ENCODE peak calls at places on chromosomes 16 and 17, in five cellular contexts. L is cardiac muscle cell, D is lung, Z is thoracic aorta, R is neural progenitor cell. U is an unnamed sample.

GRCh38 chr16:86103320-86103719 is 204.4 kb downstream of the IRF8 start:
- DNase-seq in Z (no peak), R (no peak), D (no peak), L (no peak), U (no peak)

GRCh38 chr17:73690581-73691135 is 46.4 kb upstream of the SDK2 start:
- DNase-seq in L (no peak), R (no peak), D (peak; percentile 17), Z (no peak), U (no peak)

GRCh38 chr16:88368036-88368435 is 14.7 kb upstream of the ZNF469 start:
- DNase-seq in R (no peak), D (no peak), L (no peak), Z (no peak), U (no peak)

GRCh38 chr17:4980644-4981216 is 6.7 kb downstream of the CAMTA2 start:
- DNase-seq in D (no peak), L (peak; percentile 87), R (peak; percentile 85), Z (no peak), U (no peak)

GRCh38 chr16:52837251-52837650 is 215.4 kb downstream of the CHD9NB start:
- DNase-seq in Z (no peak), L (no peak), R (no peak), D (no peak), U (no peak)

GRCh38 chr16:76265434-76266045 is 11.7 kb upstream of the CNTNAP4 start:
- DNase-seq in R (peak; percentile 67), L (no peak), D (no peak), Z (no peak), U (no peak)

GRCh38 chr17:82303944-82304808 is 13.2 kb downstream of the CD7 start:
- DNase-seq in D (no peak), L (peak; percentile 50), R (no peak), Z (no peak), U (no peak)

GRCh38 chr16:89335803-89336485 is 118.4 kb downstream of the ZNF778 start:
- DNase-seq in R (no peak), L (no peak), D (no peak), Z (no peak), U (no peak)

GRCh38 chr17:2396568-2397246 is 4.2 kb downstream of the MNT start:
- DNase-seq in L (peak; percentile 98), D (peak; percentile 94), Z (peak; percentile 93), R (peak; percentile 95), U (no peak)

GRCh38 chr17:45131294-45131615 is 1.1 kb downstream of the PLCD3 start:
- DNase-seq in Z (no peak), R (no peak), L (no peak), D (no peak), U (no peak)

GRCh38 chr17:45130640-45131293 is 1.5 kb downstream of the PLCD3 start:
- DNase-seq in Z (no peak), R (no peak), L (no peak), D (no peak), U (no peak)

GRCh38 chr17:45132569-45133463 is 501 bp upstream of the PLCD3 start:
- DNase-seq in L (peak; percentile 91), R (peak; percentile 86), D (peak; percentile 80), Z (no peak), U (peak; percentile 66)

GRCh38 chr17:45132302-45132568 is at the start of gene PLCD3:
- DNase-seq in L (no peak), R (peak; percentile 92), Z (no peak), D (no peak), U (no peak)

DNA sequence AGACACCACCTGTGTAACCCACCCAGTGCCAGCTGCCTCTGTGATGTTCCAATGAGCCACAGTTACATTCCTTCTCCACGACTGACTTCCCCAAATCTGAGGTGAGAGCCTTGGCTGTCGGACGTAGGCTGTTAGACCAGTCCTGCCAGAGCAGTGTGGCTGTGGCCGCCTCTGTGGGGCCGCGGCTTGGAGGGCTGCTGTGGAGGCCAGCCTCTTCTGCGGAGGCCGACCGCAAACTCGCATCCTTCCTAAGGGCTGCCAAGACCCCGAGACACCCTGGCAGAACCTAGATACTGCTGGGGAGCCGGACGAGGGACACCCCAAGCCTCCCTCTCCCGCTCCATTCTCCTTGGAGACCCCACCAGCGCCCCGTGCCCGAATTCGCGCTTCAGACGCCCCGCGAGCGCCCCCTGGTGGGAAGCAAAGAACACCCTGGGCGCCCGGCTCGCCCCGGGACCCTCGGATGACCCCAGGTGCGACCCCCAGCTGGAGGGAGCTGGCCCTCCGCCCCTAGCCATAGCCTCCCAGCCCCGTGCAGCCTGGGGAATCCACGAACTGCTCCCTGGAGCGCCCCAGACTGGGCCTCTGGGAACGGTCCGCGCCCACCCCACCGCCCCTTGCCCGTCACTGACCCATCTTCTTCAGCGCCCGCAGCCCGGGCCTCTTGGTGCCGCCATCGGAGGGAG is 556 bp downstream of the PLCD3 start:
- DNase-seq in D (no peak), R (peak; percentile 82), L (peak; percentile 73), Z (no peak), U (no peak)
- H3K27ac ChIP-seq in D (peak overlapping the region; percentile 67), R (no peak overlapping the region), L (peak overlapping the region; percentile 91), Z (peak overlapping the region; percentile 99), U (no peak overlapping the region)

GRCh38 chr16:54397838-54398237 is 111.3 kb upstream of the IRX3 start:
- DNase-seq in Z (no peak), R (no peak), D (no peak), L (no peak), U (no peak)

GRCh38 chr16:54402873-54403272 is 116.3 kb upstream of the IRX3 start:
- DNase-seq in D (no peak), L (no peak), Z (no peak), R (no peak), U (no peak)

GRCh38 chr16:54398986-54399385 is 112.4 kb upstream of the IRX3 start:
- DNase-seq in R (no peak), L (no peak), Z (no peak), D (no peak), U (no peak)

GRCh38 chr16:54402270-54402669 is 115.7 kb upstream of the IRX3 start:
- DNase-seq in L (no peak), R (no peak), Z (no peak), D (no peak), U (no peak)

DNA sequence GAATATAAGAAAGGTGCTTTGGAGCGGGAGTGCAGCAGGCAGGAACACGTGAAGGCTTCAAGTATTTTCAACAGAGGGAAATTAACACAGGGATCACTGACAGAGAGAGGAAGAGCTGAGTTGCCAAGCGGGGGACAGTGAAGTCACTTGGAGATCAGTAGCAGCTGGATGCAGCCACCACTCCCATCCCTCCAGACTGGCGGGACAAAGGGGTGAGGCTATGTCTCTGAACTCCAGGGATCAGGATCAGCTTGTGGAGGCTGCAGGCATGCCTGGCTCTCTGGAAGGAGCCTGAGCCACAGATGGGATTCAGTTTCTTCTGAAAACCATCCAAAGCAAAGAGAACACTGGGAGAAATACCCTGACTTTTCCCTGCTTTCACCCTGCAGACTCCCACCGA is 113.7 kb upstream of the IRX3 start:
- DNase-seq in Z (no peak), D (no peak), L (no peak), R (no peak), U (no peak)
- H3K27ac ChIP-seq in Z (no peak overlapping the region), D (no peak overlapping the region), L (no peak overlapping the region), R (no peak overlapping the region), U (no peak overlapping the region)

GRCh38 chr16:64866026-64866425 is 255.8 kb downstream of the CDH11 start:
- DNase-seq in L (no peak), D (no peak), R (no peak), Z (no peak), U (no peak)
- H3K27ac ChIP-seq in L (no peak overlapping the region), D (no peak overlapping the region), R (no peak overlapping the region), Z (no peak overlapping the region), U (no peak overlapping the region)

DNA sequence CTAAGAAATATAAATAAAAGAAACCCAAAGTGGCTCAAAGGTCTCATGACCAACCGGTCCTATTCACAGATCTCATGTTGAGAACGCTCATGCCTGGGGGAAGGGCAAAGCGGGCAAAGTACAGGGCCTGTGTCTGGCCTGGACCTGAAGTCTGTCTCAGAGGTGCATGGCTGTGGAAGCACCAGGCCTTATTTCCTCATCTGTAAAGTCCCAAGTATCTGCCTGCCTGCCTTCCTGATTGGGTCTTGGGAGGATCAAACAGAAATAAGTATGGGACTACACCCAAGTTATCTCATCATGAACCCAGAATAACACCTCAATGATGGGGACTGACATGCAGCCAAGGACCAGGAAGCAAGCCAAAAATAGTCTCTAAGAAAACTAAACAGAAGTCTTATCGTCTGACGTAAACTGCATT is 14.2 kb downstream of the AXIN2 start:
- DNase-seq in D (no peak), R (no peak), L (no peak), Z (no peak), U (no peak)
- H3K27ac ChIP-seq in D (peak overlapping the region; percentile 54), R (no peak overlapping the region), L (peak overlapping the region; percentile 87), Z (peak overlapping the region; percentile 63), U (peak overlapping the region; percentile 39)

GRCh38 chr17:58918879-58919278 is 163.2 kb downstream of the PPM1E start:
- DNase-seq in D (no peak), R (no peak), L (no peak), Z (no peak), U (no peak)
- H3K27ac ChIP-seq in D (no peak overlapping the region), R (no peak overlapping the region), L (no peak overlapping the region), Z (no peak overlapping the region), U (no peak overlapping the region)

GRCh38 chr16:66543541-66543940 is 6.4 kb downstream of the TK2 start:
- DNase-seq in R (no peak), D (no peak), L (no peak), Z (no peak), U (no peak)
- H3K27ac ChIP-seq in R (no peak overlapping the region), D (no peak overlapping the region), L (peak overlapping the region; percentile 25), Z (no peak overlapping the region), U (peak overlapping the region; percentile 2)

GRCh38 chr16:69861276-69862030 is 89.7 kb upstream of the CLEC18A start:
- DNase-seq in L (peak; percentile 75), D (peak; percentile 39), R (no peak), Z (peak; percentile 50), U (no peak)

GRCh38 chr16:69855587-69855986 is 93.5 kb downstream of the WWP2 start:
- DNase-seq in L (no peak), Z (no peak), D (no peak), R (no peak), U (no peak)

GRCh38 chr16:69859105-69859969 is 91.8 kb upstream of the CLEC18A start:
- DNase-seq in Z (no peak), L (peak; percentile 47), R (peak; percentile 79), D (peak; percentile 32), U (peak; percentile 27)

GRCh38 chr16:69860233-69861231 is 90.6 kb upstream of the CLEC18A start:
- DNase-seq in Z (no peak), L (no peak), R (no peak), D (no peak), U (no peak)

DNA sequence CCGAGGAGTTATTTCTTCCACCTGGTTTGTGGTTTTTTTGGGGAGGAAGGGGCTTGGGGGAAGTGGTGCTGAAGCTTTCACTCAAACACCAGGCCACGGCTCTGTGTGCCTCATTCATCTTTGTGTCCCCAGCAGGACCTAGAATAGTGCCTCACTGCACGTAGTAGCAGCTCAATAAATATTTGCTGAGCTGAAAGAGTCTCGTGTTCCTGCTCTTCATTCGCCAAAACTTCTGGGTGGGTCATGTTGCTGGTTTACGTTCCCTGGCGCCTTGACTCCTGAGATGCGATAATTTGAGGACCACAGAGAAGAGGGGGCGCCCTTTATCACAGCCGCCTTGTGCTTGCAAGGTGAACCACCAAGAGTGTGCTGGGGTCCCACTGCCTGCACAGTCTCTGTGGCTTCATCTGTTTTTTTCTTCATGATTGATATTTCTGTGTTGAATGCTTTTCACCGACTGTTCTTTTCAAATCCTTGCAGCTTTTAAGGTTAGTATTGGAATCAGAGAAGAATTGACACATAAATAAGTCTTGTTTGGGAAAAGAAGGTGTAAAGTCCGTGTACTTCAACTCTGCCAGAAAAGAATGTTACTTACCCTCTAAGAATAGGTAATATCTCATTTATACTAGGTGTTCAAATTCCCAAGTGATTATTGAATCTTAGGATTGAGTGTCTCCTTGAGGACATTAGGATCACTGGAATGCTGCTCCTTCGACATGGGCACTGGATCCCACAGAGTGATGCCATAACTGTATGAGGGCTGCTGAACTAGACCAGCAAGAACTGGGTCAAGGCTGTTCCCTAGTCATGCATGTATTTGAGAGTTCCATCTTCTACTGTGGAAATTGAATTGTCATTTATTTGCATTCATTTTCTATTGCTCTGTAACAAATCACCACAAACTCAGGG is 92.7 kb upstream of the CLEC18A start:
- DNase-seq in Z (no peak), L (no peak), R (no peak), D (no peak), U (no peak)
- H3K27ac ChIP-seq in Z (peak overlapping the region; percentile 90), L (peak overlapping the region; percentile 92), R (no peak overlapping the region), D (no peak overlapping the region), U (no peak overlapping the region)

U was measured in caudate nucleus.